ENCODE peak calls at places on chromosomes 3 and 15, in eight cellular contexts. C is AG04450, K is Calu3, I is transverse colon, Y is astrocyte, Q is suprapubic skin, T is B cell, G is kidney. B is an unnamed sample.

GRCh38 chr15:67091073-67091965 is 25.9 kb downstream of the SMAD3 start:
- DNase-seq in G (peak), Q (no peak), T (no peak), K (peak), Y (peak), I (peak), C (peak), B (peak)

GRCh38 chr3:171290680-171291079 is 169.5 kb downstream of the TNIK start:
- DNase-seq in G (no peak), T (no peak), Q (no peak), K (no peak), I (no peak), Y (no peak), C (no peak), B (no peak)

GRCh38 chr15:90214553-90215205 is 13.5 kb downstream of the SEMA4B start:
- DNase-seq in C (no peak), K (no peak), Q (no peak), G (no peak), I (no peak), T (no peak), Y (no peak), B (no peak)

GRCh38 chr3:81998139-81998755 is 236.8 kb upstream of the GBE1 start:
- DNase-seq in C (no peak), K (no peak), T (no peak), G (no peak), Q (no peak), I (no peak), Y (peak), B (no peak)

GRCh38 chr15:96366526-96366877 is 36.0 kb downstream of the NR2F2 start:
- DNase-seq in I (no peak), G (peak), T (no peak), C (no peak), Q (no peak), Y (no peak), K (no peak), B (peak)

GRCh38 chr3:170007031-170007663 is 30.6 kb upstream of the GPR160 start:
- DNase-seq in Y (peak), I (no peak), K (no peak), C (peak), T (peak), Q (no peak), G (no peak), B (peak)

GRCh38 chr15:82093774-82094211 is 48.0 kb upstream of the MEX3B start:
- DNase-seq in G (no peak), K (no peak), Q (no peak), T (no peak), I (no peak), C (peak), Y (peak), B (no peak)

GRCh38 chr3:21979706-21980105 is 228.7 kb upstream of the ZNF385D start:
- DNase-seq in T (no peak), Y (peak), K (no peak), C (peak), G (no peak), Q (no peak), I (no peak), B (no peak)

GRCh38 chr3:32334675-32335074 is 57.0 kb upstream of the CMTM7 start:
- DNase-seq in G (no peak), Y (no peak), K (no peak), I (no peak), T (no peak), Q (no peak), C (no peak), B (peak)

GRCh38 chr3:187836848-187837770 is 91.8 kb upstream of the BCL6 start:
- DNase-seq in Q (no peak), T (no peak), C (no peak), I (no peak), Y (peak), G (no peak), K (no peak), B (no peak)

GRCh38 chr3:32082727-32083126 is 23.7 kb upstream of the GPD1L start:
- DNase-seq in C (no peak), T (no peak), K (no peak), Y (peak), I (peak), G (no peak), Q (no peak), B (no peak)

GRCh38 chr3:50365080-50365841 is 5.9 kb upstream of the TMEM115 start:
- DNase-seq in Q (peak), T (peak), G (peak), C (peak), I (peak), K (peak), Y (peak), B (peak)

GRCh38 chr15:34850121-34850520 is 54.8 kb upstream of the ACTC1 start:
- DNase-seq in Y (no peak), G (no peak), T (no peak), C (no peak), K (no peak), Q (no peak), I (no peak), B (no peak)

GRCh38 chr15:55241895-55242294 is 45.2 kb upstream of the RSL24D1 start:
- DNase-seq in Y (peak), T (no peak), G (no peak), K (no peak), C (no peak), I (no peak), Q (no peak), B (no peak)

GRCh38 chr3:119594066-119594465 is 3.6 kb upstream of the PLA1A start:
- DNase-seq in G (no peak), T (no peak), Y (no peak), K (no peak), I (no peak), Q (no peak), C (no peak), B (no peak)

GRCh38 chr3:126523745-126524428 is at the start of gene CHST13:
- DNase-seq in Q (no peak), Y (peak), I (peak), K (peak), T (no peak), C (no peak), G (peak), B (no peak)

GRCh38 chr3:113094514-113094913 is 103.7 kb downstream of the GTPBP8 start:
- DNase-seq in T (no peak), C (no peak), Q (no peak), Y (no peak), K (no peak), G (no peak), I (no peak), B (no peak)

GRCh38 chr3:111714305-111714704 is 119.2 kb upstream of the ZBED2 start:
- DNase-seq in K (no peak), T (no peak), G (no peak), Y (no peak), I (no peak), C (no peak), Q (no peak), B (no peak)

GRCh38 chr15:39746714-39747276 is 35.8 kb downstream of the FSIP1 start:
- DNase-seq in Y (no peak), Q (no peak), I (no peak), T (no peak), K (no peak), C (no peak), G (no peak), B (no peak)

GRCh38 chr3:191412764-191413163 is 48.2 kb upstream of the PYDC2 start:
- DNase-seq in I (no peak), C (peak), K (no peak), G (no peak), Q (no peak), T (no peak), Y (peak), B (no peak)

GRCh38 chr15:93121089-93121488 is 32.1 kb upstream of the RGMA start:
- DNase-seq in T (no peak), Y (no peak), C (no peak), I (no peak), G (no peak), Q (no peak), K (no peak), B (no peak)

GRCh38 chr15:42549052-42549491 is 434 bp downstream of the HAUS2 start:
- DNase-seq in T (no peak), K (no peak), C (no peak), G (no peak), Y (peak), I (peak), Q (no peak), B (peak)

GRCh38 chr15:74032046-74032445 is 37.5 kb downstream of the PML start:
- DNase-seq in T (no peak), Y (no peak), C (no peak), Q (no peak), G (no peak), I (no peak), K (no peak), B (no peak)

GRCh38 chr3:122100591-122101491 is 45.7 kb downstream of the CD86 start:
- DNase-seq in K (no peak), Y (no peak), C (no peak), Q (no peak), I (no peak), G (no peak), T (no peak), B (no peak)

GRCh38 chr3:47405820-47406761 is 25.3 kb downstream of the PTPN23 start:
- DNase-seq in C (no peak), I (no peak), Q (no peak), Y (no peak), K (no peak), T (peak), G (peak), B (no peak)

GRCh38 chr3:138946554-138947302 is at the start of the genes FOXL2 and FOXL2NB:
- DNase-seq in C (no peak), K (peak), I (no peak), Q (peak), T (peak), Y (peak), G (peak), B (no peak)

GRCh38 chr15:97955040-97955439 is 5.5 kb upstream of the ARRDC4 start:
- DNase-seq in K (no peak), Y (no peak), I (peak), C (no peak), Q (no peak), G (no peak), T (no peak), B (no peak)

GRCh38 chr15:69954726-69955125 is 143.0 kb downstream of the TLE3 start:
- DNase-seq in T (no peak), I (no peak), Q (no peak), G (no peak), Y (no peak), K (no peak), C (no peak), B (no peak)

GRCh38 chr15:69955240-69955894 is 142.3 kb downstream of the TLE3 start:
- DNase-seq in Y (no peak), T (no peak), K (no peak), G (no peak), Q (no peak), I (no peak), C (no peak), B (no peak)

GRCh38 chr15:69958494-69959134 is 139.1 kb downstream of the TLE3 start:
- DNase-seq in Y (no peak), Q (no peak), C (no peak), T (no peak), G (no peak), K (no peak), I (no peak), B (no peak)

GRCh38 chr15:69957175-69957574 is 140.5 kb downstream of the TLE3 start:
- DNase-seq in G (no peak), Q (no peak), I (no peak), Y (no peak), C (no peak), T (no peak), K (peak), B (no peak)

DNA sequence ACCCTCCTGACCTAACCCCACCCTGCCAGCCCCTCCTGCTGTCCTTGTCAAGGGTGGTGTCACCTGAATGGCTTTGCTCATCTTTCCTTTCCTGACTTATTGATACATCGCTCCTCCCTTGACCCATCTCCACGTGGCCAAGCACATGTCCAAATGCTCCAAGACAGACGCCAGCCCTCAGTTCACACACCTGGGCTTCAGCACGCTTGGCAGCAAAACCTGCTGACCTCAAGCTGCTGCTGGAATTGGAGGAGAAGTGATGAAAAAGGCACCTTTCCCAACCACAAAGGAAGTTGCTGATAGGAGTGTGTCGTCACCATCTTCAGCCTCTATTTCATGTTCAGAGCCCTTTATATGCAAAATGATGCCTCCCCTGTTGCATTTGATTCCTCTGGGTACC is 141.3 kb downstream of the TLE3 start:
- DNase-seq in T (no peak), K (no peak), I (no peak), Q (no peak), C (no peak), G (no peak), Y (no peak), B (no peak)
- TF ChIP-seq CTCF in T (no peak), K (no peak), I (no peak), Q (no peak), C (no peak), G (no peak), Y (no peak), B (no peak)

GRCh38 chr3:12946661-12947316 is 105.4 kb upstream of the RPL32 start:
- DNase-seq in T (no peak), Q (no peak), I (no peak), K (no peak), C (no peak), G (no peak), Y (no peak), B (no peak)

GRCh38 chr3:12947504-12948369 is 106.4 kb upstream of the RPL32 start:
- DNase-seq in C (peak), Y (peak), Q (no peak), G (peak), T (no peak), I (peak), K (peak), B (no peak)

GRCh38 chr3:12946134-12946533 is 104.8 kb upstream of the RPL32 start:
- DNase-seq in G (no peak), Y (no peak), I (no peak), T (no peak), K (no peak), C (no peak), Q (no peak), B (no peak)

GRCh38 chr3:12948371-12948770 is 107.0 kb upstream of the RPL32 start:
- DNase-seq in G (no peak), Q (no peak), T (no peak), K (no peak), Y (peak), I (no peak), C (no peak), B (no peak)

GRCh38 chr3:12948891-12949711 is 107.7 kb upstream of the RPL32 start:
- DNase-seq in I (peak), Y (peak), C (no peak), Q (no peak), G (peak), T (no peak), K (no peak), B (peak)
- TF ChIP-seq CTCF in I (no peak), Y (no peak), C (no peak), Q (no peak), G (no peak), T (no peak), K (no peak), B (no peak)

DNA sequence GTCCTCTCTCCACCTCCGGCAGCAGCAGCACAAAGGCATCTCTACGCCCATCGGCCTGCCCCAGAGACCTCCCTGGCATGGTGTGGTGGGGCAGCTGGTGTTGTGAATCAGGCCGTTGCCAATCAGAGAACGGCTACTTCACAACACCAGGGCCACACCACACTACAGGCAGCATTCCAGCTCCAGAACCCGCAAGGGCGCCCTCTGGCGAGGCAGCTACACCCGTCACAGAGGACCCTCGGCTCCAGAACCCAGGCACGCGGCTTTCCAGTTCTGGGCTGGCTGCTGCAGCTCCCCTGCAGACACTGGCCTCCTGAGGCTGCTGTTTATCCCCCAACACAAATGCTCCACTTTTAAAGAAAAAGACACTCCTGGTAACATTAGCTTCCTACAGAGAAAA is 127.5 kb upstream of the TOPAZ1 start:
- DNase-seq in Y (no peak), C (no peak), G (no peak), Q (no peak), I (peak), T (peak), K (peak), B (peak)
- TF ChIP-seq CTCF in Y (peak), C (peak), G (peak), Q (no peak), I (peak), T (peak), K (no peak), B (no peak)

GRCh38 chr3:131381445-131382291 is at the start of gene NUDT16:
- DNase-seq in K (peak), C (peak), Y (peak), T (peak), G (peak), I (peak), Q (peak), B (peak)
- TF ChIP-seq CTCF in K (no peak), C (no peak), Y (no peak), T (peak), G (no peak), I (no peak), Q (no peak), B (no peak)

DNA sequence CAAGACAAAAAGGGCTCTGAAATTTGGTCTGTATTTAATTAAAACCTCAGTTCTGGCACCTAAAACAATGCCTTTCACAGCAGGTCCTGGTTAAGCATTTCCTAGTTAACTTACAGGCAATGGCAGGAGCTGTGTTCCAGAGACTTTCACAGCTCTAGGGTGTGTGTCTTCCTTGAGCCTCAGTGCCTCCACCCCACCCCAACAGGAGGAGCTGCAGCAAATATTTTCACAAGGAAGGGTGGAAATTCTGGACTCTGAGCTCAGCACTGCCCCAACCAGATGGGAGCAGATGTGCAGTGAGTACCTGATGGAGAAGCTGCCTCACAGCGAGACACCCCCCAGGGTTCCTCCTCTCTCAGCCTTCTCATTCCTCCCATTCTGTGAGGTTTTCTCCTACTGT is 106.3 kb upstream of the SPATA12 start:
- DNase-seq in I (peak), T (no peak), Y (no peak), Q (no peak), C (no peak), K (no peak), G (no peak), B (no peak)
- TF ChIP-seq CTCF in I (no peak), T (no peak), Y (no peak), Q (no peak), C (no peak), K (no peak), G (no peak), B (no peak)

DNA sequence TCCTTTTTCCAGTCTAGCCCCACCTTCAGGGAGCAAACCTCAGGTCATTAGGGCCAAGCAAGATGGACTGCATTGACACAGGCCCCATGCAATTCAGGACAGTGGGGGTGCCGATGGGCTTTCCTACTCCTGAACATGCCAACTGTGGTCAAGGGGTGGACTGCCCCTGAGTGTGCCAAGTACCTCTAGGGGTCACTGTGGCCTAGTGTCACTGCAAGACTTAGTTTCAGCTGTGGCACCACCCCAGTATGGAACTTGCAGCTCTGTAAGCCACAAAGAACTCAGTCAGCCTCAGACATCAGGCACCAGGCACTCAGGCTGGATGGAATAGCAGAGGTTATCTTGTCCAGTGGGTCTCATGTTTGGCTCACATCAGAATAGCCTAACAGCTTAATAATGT is 32.3 kb downstream of the EXOG start:
- DNase-seq in K (no peak), G (no peak), Y (no peak), Q (no peak), I (no peak), C (no peak), T (no peak), B (no peak)
- TF ChIP-seq CTCF in K (no peak), G (no peak), Y (no peak), Q (no peak), I (no peak), C (no peak), T (no peak), B (no peak)